ENCODE peak calls at places on chromosomes 16 and 17, in six cellular contexts. V is testis, T is Caco-2, P is fibroblast of lung, B is left ventricle myocardium inferior, Q is left lung. U is an unnamed sample.

GRCh38 chr16:27154573-27155521 is 48.5 kb upstream of the KDM8 start:
- DNase-seq in P (peak), B (peak), V (peak), Q (peak), T (peak), U (peak)

GRCh38 chr16:82185012-82185411 is 15.0 kb upstream of the MPHOSPH6 start:
- DNase-seq in T (no peak), P (no peak), Q (no peak), B (no peak), V (no peak), U (no peak)

GRCh38 chr16:19330801-19331484 is 45.4 kb downstream of the CLEC19A start:
- DNase-seq in T (no peak), B (no peak), Q (no peak), P (peak), V (no peak), U (no peak)

GRCh38 chr17:68198931-68199836 is 48.7 kb upstream of the AMZ2 start:
- DNase-seq in Q (peak), V (no peak), B (no peak), P (peak), T (peak), U (no peak)

GRCh38 chr17:27396941-27397340 is 59.3 kb upstream of the KSR1 start:
- DNase-seq in V (no peak), B (no peak), Q (no peak), T (no peak), P (peak), U (no peak)

GRCh38 chr17:69084911-69085310 is 24.2 kb upstream of the ABCA9 start:
- DNase-seq in T (peak), Q (no peak), V (no peak), P (no peak), B (no peak), U (no peak)

GRCh38 chr17:21194210-21194609 is 19.8 kb downstream of the TMEM11 start:
- DNase-seq in B (no peak), P (peak), Q (no peak), V (no peak), T (no peak), U (no peak)

GRCh38 chr17:67452681-67453554 is 75.8 kb downstream of the PITPNC1 start:
- DNase-seq in B (no peak), V (no peak), T (no peak), Q (no peak), P (no peak), U (peak)

GRCh38 chr16:81823111-81823510 is 44.0 kb downstream of the PLCG2 start:
- DNase-seq in Q (peak), B (peak), V (no peak), P (no peak), T (no peak), U (no peak)

GRCh38 chr17:51214920-51215319 is 44.9 kb downstream of the MBTD1 start:
- DNase-seq in P (no peak), V (no peak), Q (no peak), T (no peak), B (no peak), U (no peak)

GRCh38 chr17:74768763-74769114 is 7.4 kb downstream of the NAT9 start:
- DNase-seq in B (peak), P (no peak), T (no peak), V (no peak), Q (no peak), U (no peak)

GRCh38 chr17:60076811-60077210 is 1.9 kb downstream of the HEATR6 start:
- DNase-seq in T (no peak), V (no peak), P (no peak), B (no peak), Q (no peak), U (no peak)

GRCh38 chr17:76547183-76547641 is 7.4 kb downstream of the PRCD start:
- DNase-seq in Q (no peak), T (peak), B (peak), P (peak), V (peak), U (no peak)

GRCh38 chr17:80832266-80832676 is 159.4 kb upstream of the CHMP6 start:
- DNase-seq in B (no peak), V (peak), T (peak), P (peak), Q (peak), U (peak)

GRCh38 chr16:21599994-21600773 is 807 bp downstream of the METTL9 start:
- DNase-seq in V (no peak), P (peak), B (no peak), Q (peak), T (peak), U (no peak)

GRCh38 chr16:30179931-30180330 is 3.5 kb upstream of the CORO1A start:
- DNase-seq in T (no peak), V (no peak), Q (no peak), B (no peak), P (no peak), U (no peak)

GRCh38 chr17:8122923-8123694 is 797 bp downstream of the HES7 start:
- DNase-seq in B (no peak), P (peak), Q (peak), V (no peak), T (no peak), U (no peak)

GRCh38 chr17:29807520-29808361 is 122.3 kb downstream of the SSH2 start:
- DNase-seq in T (peak), B (peak), Q (peak), P (peak), V (peak), U (peak)

GRCh38 chr16:70664325-70665112 is 18.2 kb downstream of the IL34 start:
- DNase-seq in V (no peak), T (no peak), P (no peak), Q (peak), B (no peak), U (peak)

GRCh38 chr16:57798267-57798810 is 4.0 kb downstream of the KIFC3 start:
- DNase-seq in Q (no peak), P (no peak), V (no peak), B (no peak), T (no peak), U (no peak)

GRCh38 chr16:57797216-57797525 is 5.1 kb downstream of the KIFC3 start:
- DNase-seq in T (no peak), V (no peak), P (no peak), Q (no peak), B (no peak), U (no peak)

GRCh38 chr16:57799619-57800212 is 2.6 kb downstream of the KIFC3 start:
- DNase-seq in B (no peak), V (no peak), P (no peak), Q (peak), T (no peak), U (no peak)

GRCh38 chr16:57798953-57799618 is 3.2 kb downstream of the KIFC3 start:
- DNase-seq in V (no peak), Q (peak), B (no peak), P (no peak), T (no peak), U (no peak)

DNA sequence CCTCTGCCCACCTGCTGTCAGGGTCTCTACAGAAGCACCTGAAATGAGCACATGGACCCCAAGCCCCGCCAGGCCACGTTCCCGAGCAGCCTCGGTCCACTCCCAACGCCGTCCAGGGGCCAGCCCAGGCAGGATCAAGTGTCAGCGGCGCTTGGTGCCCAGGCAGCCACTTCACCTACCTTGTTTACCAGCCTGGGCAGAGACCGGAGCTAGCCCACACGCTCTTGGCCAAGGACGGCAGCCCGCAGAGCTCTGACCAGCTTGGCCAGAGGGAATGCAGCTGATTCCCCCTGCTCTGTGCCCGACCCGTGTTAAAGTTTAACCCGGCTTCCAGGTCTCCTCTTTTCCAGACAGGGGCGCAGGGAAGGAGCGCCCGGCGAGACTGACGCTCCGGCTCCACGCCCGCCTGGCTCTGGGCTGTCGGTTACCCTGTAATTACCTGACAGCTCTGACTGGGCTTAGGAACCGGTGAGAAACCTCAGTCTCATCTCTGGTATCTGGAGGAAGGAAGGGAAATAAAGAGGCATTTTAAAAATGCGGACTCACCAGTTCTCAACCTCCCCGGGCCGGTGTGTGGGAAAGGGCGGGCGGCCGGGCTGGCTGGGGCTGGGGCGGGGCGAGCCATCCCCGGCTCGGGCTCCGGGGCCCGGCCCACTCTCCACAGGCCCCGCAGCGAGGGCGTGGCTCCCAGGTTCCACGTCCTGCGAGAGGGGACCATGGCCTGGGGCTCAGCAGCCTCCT is 4.6 kb downstream of the KIFC3 start:
- DNase-seq in P (no peak), V (no peak), Q (peak), B (no peak), T (peak), U (peak)
- H3K4me3 ChIP-seq in P (no peak), V (no peak), Q (peak), B (peak), T (peak), U (peak)

DNA sequence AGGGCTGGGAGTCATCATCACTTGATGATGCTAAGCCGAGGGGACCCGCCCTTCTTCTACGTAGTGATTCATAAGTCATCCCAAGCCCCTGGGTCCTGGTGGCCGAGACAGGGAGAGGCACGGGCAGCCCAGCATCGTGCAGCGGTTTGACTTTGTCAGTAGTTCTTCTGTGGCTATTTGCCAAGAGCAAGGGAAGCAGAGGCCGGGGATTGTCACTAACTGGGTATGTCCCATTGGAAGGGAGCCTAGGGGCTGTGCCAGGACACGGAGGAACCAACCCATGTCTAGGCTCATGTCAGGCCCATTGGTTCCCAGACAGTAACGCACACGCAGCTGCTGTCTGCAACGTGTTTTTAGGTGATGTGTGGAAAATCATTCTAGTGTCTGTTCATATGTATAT is 58.5 kb downstream of the ATP2C2 start:
- DNase-seq in Q (no peak), V (no peak), P (no peak), T (no peak), B (no peak), U (no peak)
- H3K4me3 ChIP-seq in Q (no peak), V (no peak), P (no peak), T (no peak), B (no peak), U (no peak)

GRCh38 chr17:15386083-15386482 is 44.7 kb upstream of the TEKT3 start:
- DNase-seq in B (no peak), T (no peak), V (no peak), Q (no peak), P (no peak), U (no peak)

GRCh38 chr17:15385305-15385704 is 43.9 kb upstream of the TEKT3 start:
- DNase-seq in B (no peak), Q (no peak), P (peak), V (no peak), T (no peak), U (no peak)

GRCh38 chr17:15381707-15382106 is 40.3 kb upstream of the TEKT3 start:
- DNase-seq in Q (no peak), T (no peak), B (no peak), P (no peak), V (no peak), U (no peak)

GRCh38 chr17:15382866-15383265 is 41.5 kb upstream of the TEKT3 start:
- DNase-seq in B (no peak), V (no peak), Q (no peak), P (no peak), T (no peak), U (no peak)

DNA sequence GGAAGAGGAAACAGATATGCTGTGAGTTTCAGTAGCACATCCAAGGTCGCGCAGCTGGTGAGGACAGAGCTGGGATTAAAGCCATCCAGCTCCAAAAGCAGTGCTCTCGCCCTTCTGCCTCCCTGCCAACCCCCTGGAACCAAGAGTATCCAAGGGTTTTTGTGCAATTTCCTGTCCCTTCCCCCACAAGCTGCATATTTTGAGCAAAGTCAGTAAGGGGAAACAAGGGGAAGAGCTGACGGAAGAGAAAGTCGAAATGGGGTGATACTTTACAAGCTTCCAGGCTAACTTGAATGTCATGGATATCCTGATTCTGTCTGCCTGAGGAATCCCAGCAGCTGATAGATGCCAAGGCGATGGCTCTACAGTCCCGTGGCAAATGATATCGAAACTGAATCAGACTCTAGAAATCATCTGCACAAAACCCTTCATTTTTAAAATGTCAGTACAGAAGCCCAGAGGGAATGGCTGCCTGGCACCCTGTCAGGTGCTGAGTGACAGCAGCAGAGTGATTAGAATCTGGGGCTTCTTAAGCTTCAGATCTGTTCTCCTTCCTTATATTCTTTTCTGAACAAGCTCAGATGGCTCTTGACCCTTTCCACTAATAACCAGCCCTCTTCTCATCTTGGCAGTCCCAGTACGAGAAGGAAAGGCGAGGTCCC is 42.9 kb upstream of the TEKT3 start:
- DNase-seq in P (peak), V (peak), Q (no peak), T (no peak), B (peak), U (no peak)
- H3K4me3 ChIP-seq in P (peak), V (no peak), Q (no peak), T (no peak), B (peak), U (peak)

GRCh38 chr17:1683489-1683888 is 1.2 kb downstream of the PRPF8 start:
- DNase-seq in Q (no peak), P (no peak), T (no peak), B (no peak), V (no peak), U (no peak)
- H3K4me3 ChIP-seq in Q (peak), P (peak), T (peak), B (peak), V (peak), U (peak)